ENCODE peak calls at places on chromosomes 13 and 19, in eight cellular contexts. S is K562, O is breast epithelium, D is stomach, L is esophagus muscularis mucosa, U is SK-N-SH, I is endothelial cell of umbilical vein, N is GM23338. G is an unnamed sample. For H3K4me1, the result is how much of the 10 kb centered on the place peaks cover.

GRCh38 chr19:5321851-5322681 is 18.5 kb downstream of the PTPRS start:
- DNase-seq in S (peak), O (no peak), D (no peak), L (no peak), U (peak), I (no peak), N (peak), G (no peak)

GRCh38 chr13:109182777-109183465 is 553.5 kb downstream of the MYO16 start:
- DNase-seq in S (no peak), O (peak), D (no peak), L (no peak), U (no peak), I (no peak), N (peak), G (no peak)

GRCh38 chr13:89923731-89924130 is 1423.8 kb upstream of the MIR17HG start:
- DNase-seq in S (no peak), O (no peak), D (no peak), L (no peak), U (no peak), I (no peak), N (no peak), G (no peak)

GRCh38 chr19:47480658-47481057 is 3.4 kb downstream of the KPTN start:
- DNase-seq in S (no peak), O (no peak), D (no peak), L (no peak), U (no peak), I (no peak), N (no peak), G (no peak)

GRCh38 chr19:41316306-41316920 is 6.4 kb downstream of the CCDC97 start:
- DNase-seq in S (no peak), O (no peak), D (no peak), L (no peak), U (no peak), I (no peak), N (no peak), G (no peak)

GRCh38 chr13:102580552-102581169 is 16.1 kb upstream of the TPP2 start:
- DNase-seq in S (peak), O (no peak), D (no peak), L (no peak), U (peak), I (peak), N (peak), G (no peak)

GRCh38 chr13:109273326-109273751 is 513.0 kb downstream of the IRS2 start:
- DNase-seq in S (no peak), O (no peak), D (no peak), L (no peak), U (no peak), I (peak), N (no peak), G (no peak)

GRCh38 chr13:111854403-111854802 is 212.5 kb upstream of the SOX1 start:
- DNase-seq in S (no peak), O (no peak), D (no peak), L (peak), U (no peak), I (no peak), N (peak), G (no peak)

GRCh38 chr13:54373211-54373610 is 1344.6 kb downstream of the OLFM4 start:
- DNase-seq in S (no peak), O (no peak), D (no peak), L (no peak), U (no peak), I (no peak), N (peak), G (no peak)

GRCh38 chr13:26784704-26785639 is 24.4 kb upstream of the GPR12 start:
- DNase-seq in S (no peak), O (no peak), D (no peak), L (no peak), U (no peak), I (no peak), N (peak), G (no peak)

GRCh38 chr19:58021541-58022282 is 12.1 kb upstream of the ZSCAN1 start:
- DNase-seq in S (peak), O (peak), D (no peak), L (no peak), U (peak), I (peak), N (peak), G (peak)

GRCh38 chr13:47188802-47189201 is 291.9 kb upstream of the HTR2A start:
- DNase-seq in S (no peak), O (no peak), D (no peak), L (no peak), U (no peak), I (no peak), N (no peak), G (no peak)

GRCh38 chr19:29714371-29714952 is 599 bp downstream of the C19orf12 start:
- DNase-seq in S (peak), O (no peak), D (no peak), L (no peak), U (no peak), I (no peak), N (no peak), G (no peak)

DNA sequence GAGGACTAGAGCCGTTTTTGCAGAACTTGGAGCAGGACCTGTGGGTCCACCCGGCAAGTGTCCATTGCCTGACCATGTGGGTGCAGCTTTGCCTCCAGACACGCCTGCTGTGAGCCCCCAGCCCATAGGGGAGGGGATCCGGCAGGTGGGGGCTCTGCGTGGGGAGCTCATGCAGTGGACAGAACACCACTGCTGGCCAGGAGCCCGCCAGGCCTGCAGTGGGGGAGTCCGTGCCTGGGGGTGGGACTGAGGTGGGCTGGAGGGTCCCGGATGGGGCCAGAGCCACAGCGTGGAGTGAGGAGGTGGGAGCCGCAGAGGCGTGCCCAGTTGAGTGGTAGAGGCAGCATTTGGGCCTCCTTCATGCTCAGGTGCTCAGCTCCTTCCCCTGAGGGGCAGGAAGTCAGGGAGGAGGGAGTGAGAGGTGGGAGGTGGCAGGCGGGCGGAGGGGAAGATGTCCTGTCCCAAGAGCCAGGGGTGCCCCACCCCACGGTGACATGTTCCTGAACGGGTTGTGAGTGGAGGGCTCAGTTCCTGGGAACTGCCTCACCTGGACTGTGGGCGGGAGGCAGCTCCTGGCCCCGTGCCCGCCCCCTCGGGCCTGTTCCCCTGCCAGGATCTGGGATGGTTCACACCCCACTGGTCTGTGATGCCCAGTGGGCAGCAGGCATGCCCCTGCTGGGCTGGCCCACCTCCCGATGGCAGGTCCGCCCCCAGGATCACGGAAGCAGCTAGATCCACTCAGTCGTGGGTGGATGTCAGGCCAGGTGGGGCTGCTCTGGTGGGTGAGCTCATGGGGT is 8.8 kb downstream of the ADAT3 start:
- DNase-seq in S (no peak), O (peak), D (no peak), L (no peak), U (no peak), I (no peak), N (no peak), G (no peak)
- H3K27ac ChIP-seq in S (no peak), O (peak), D (no peak), L (no peak), U (no peak), I (no peak), N (no peak), G (no peak)

GRCh38 chr19:51138549-51138979 is 3.5 kb upstream of the SIGLEC7 start:
- DNase-seq in S (no peak), O (no peak), D (peak), L (no peak), U (no peak), I (no peak), N (no peak), G (peak)

GRCh38 chr19:51141181-51141580 is 920 bp upstream of the SIGLEC7 start:
- DNase-seq in S (no peak), O (no peak), D (no peak), L (no peak), U (no peak), I (no peak), N (no peak), G (no peak)

GRCh38 chr19:51140441-51140840 is 1.7 kb upstream of the SIGLEC7 start:
- DNase-seq in S (no peak), O (no peak), D (no peak), L (no peak), U (no peak), I (no peak), N (peak), G (no peak)

GRCh38 chr19:51137812-51138425 is 4.2 kb upstream of the SIGLEC7 start:
- DNase-seq in S (no peak), O (no peak), D (no peak), L (no peak), U (no peak), I (no peak), N (no peak), G (no peak)

GRCh38 chr19:51139299-51140018 is 2.6 kb upstream of the SIGLEC7 start:
- DNase-seq in S (no peak), O (no peak), D (no peak), L (no peak), U (no peak), I (no peak), N (no peak), G (no peak)
- TF ChIP-seq POLR2AphosphoS5 in S (no peak), O (no peak), D (no peak), L (no peak), U (no peak), I (no peak), N (no peak), G (no peak)

GRCh38 chr13:98155475-98156111 is 12.7 kb downstream of the FARP1 start:
- DNase-seq in S (no peak), O (no peak), D (no peak), L (peak), U (no peak), I (peak), N (no peak), G (no peak)
- H3K4me1 ChIP-seq in S (under half), O (under half), D (under half), L (under half), U (under half), I (under half), N (under half), G (under half)

DNA sequence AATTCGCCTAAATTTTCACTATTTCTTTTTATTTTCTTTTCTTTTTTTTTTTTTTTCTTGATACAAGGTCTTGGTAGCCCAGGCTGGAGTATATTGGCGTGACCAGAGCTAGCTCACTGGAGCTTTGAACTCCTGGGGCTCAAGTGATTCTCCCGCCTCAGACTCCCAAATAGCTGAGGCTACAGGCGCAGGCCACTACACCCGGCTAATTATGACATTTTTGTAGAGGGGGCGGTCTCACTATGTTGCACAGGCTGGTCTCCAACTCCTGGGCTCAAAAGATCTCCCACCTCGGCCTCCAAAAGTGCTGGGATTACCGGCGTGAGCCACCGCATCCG is 37.3 kb upstream of the LSM14A start:
- DNase-seq in S (no peak), O (no peak), D (no peak), L (no peak), U (no peak), I (no peak), N (no peak), G (no peak)
- H3K27ac ChIP-seq in S (peak), O (peak), D (peak), L (peak), U (no peak), I (no peak), N (peak), G (peak)

DNA sequence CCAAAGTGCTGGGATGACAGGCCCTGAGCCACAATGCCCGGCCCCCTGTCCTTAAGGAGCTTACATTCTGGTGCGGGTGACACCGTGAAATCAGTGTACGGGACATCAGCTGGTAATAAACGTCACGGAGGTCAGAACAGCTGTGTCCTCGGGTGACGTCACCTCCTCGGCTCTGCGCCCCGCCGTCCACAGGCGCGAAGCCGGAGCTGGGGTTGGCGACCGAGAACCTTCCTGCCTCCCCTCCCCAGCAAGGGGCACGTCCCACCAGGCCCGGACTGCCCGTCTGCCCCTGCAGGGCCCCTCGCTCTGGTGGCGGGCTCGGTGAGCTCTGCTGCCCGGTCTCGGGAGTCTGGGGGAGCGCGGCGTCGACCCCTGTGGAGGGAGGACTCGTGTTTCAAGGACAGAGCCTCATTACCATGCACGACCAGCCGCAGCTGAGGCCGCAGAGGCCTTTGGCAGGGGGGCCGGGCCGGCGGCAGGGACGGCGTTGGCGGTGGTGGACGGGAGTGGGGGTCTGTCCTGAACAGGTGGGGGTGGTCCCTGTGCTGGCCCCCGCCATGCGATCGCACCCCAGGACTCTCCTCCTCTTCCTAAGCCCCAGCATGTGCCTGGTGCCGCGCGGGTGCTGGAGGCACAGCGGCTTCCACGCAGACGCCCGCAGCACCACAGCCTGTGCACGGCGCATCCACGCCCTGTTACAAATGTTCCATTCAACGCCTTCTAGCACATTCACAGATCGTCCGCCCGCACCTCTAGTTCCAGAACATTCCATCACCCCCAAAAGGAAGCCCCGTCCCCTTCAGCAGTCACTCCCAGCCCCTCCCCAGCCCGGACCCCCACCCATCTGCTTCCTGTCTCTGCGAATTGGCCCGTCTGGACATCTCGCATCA is 5.4 kb downstream of the LINGO3 start:
- DNase-seq in S (peak), O (no peak), D (peak), L (no peak), U (no peak), I (peak), N (peak), G (peak)
- TF ChIP-seq POLR2AphosphoS5 in S (no peak), O (no peak), D (no peak), L (no peak), U (no peak), I (no peak), N (no peak), G (no peak)

GRCh38 chr19:15623711-15624318 is 8.8 kb downstream of the CYP4F8 start:
- DNase-seq in S (peak), O (no peak), D (no peak), L (no peak), U (no peak), I (no peak), N (peak), G (no peak)
- H3K4me1 ChIP-seq in S (under half), O (under half), D (under half), L (under half), U (under half), I (under half), N (under half), G (under half)

GRCh38 chr19:46056536-46056935 is 15.7 kb upstream of the IGFL4 start:
- DNase-seq in S (no peak), O (peak), D (no peak), L (no peak), U (no peak), I (no peak), N (no peak), G (no peak)
- H3K27ac ChIP-seq in S (no peak), O (peak), D (no peak), L (no peak), U (no peak), I (no peak), N (no peak), G (no peak)

GRCh38 chr19:17688853-17689595 is 870 bp upstream of the UNC13A start:
- DNase-seq in S (no peak), O (no peak), D (no peak), L (no peak), U (no peak), I (no peak), N (peak), G (no peak)

GRCh38 chr19:17687857-17688784 is at the start of gene UNC13A:
- DNase-seq in S (peak), O (no peak), D (peak), L (no peak), U (peak), I (no peak), N (peak), G (no peak)

GRCh38 chr19:17686027-17686511 is 2.1 kb downstream of the UNC13A start:
- DNase-seq in S (peak), O (no peak), D (no peak), L (no peak), U (peak), I (no peak), N (peak), G (no peak)

GRCh38 chr19:17686592-17687042 is 1.5 kb downstream of the UNC13A start:
- DNase-seq in S (peak), O (no peak), D (no peak), L (no peak), U (peak), I (no peak), N (peak), G (no peak)

GRCh38 chr19:17687141-17687856 is 855 bp downstream of the UNC13A start:
- DNase-seq in S (peak), O (no peak), D (no peak), L (no peak), U (peak), I (no peak), N (peak), G (no peak)
- TF ChIP-seq POLR2AphosphoS5 in S (no peak), O (no peak), D (no peak), L (no peak), U (no peak), I (no peak), N (no peak), G (no peak)